ENCODE peak calls at places on chromosomes 16 and 17, in ten cellular contexts. One of them, this sample, is unnamed.

GRCh38 chr17:9169116-9169515 is 147.8 kb downstream of the NTN1 start:
- DNase-seq in effector memory CD4-positive, alpha-beta T cell: no peak
- DNase-seq in CD8-positive, alpha-beta memory T cell: no peak
- DNase-seq in PC-9: peak; percentile 52
- DNase-seq in tibial artery: no peak
- DNase-seq in upper lobe of right lung: no peak
- DNase-seq in GM23248: peak; percentile 11
- DNase-seq in heart right ventricle: no peak
- DNase-seq in left ventricle myocardium inferior: no peak
- DNase-seq in A549: no peak
- DNase-seq in this sample: no peak

GRCh38 chr16:64892843-64893242 is 229.0 kb downstream of the CDH11 start:
- DNase-seq in upper lobe of right lung: no peak
- DNase-seq in tibial artery: no peak
- DNase-seq in CD8-positive, alpha-beta memory T cell: no peak
- DNase-seq in effector memory CD4-positive, alpha-beta T cell: no peak
- DNase-seq in heart right ventricle: no peak
- DNase-seq in A549: no peak
- DNase-seq in left ventricle myocardium inferior: no peak
- DNase-seq in PC-9: no peak
- DNase-seq in GM23248: peak; percentile 94
- DNase-seq in this sample: no peak

GRCh38 chr17:80761421-80761871 is 216.8 kb downstream of the RPTOR start:
- DNase-seq in GM23248: peak; percentile 66
- DNase-seq in upper lobe of right lung: no peak
- DNase-seq in effector memory CD4-positive, alpha-beta T cell: peak; percentile 36
- DNase-seq in tibial artery: no peak
- DNase-seq in CD8-positive, alpha-beta memory T cell: peak; percentile 50
- DNase-seq in A549: no peak
- DNase-seq in left ventricle myocardium inferior: no peak
- DNase-seq in heart right ventricle: no peak
- DNase-seq in PC-9: peak; percentile 86
- DNase-seq in this sample: no peak

GRCh38 chr16:48098472-48098871 is 57.3 kb downstream of the ABCC12 start:
- DNase-seq in tibial artery: no peak
- DNase-seq in PC-9: no peak
- DNase-seq in CD8-positive, alpha-beta memory T cell: no peak
- DNase-seq in heart right ventricle: no peak
- DNase-seq in GM23248: no peak
- DNase-seq in left ventricle myocardium inferior: no peak
- DNase-seq in A549: no peak
- DNase-seq in effector memory CD4-positive, alpha-beta T cell: no peak
- DNase-seq in upper lobe of right lung: no peak
- DNase-seq in this sample: no peak

GRCh38 chr17:77736207-77736600 is 222.3 kb upstream of the TNRC6C start:
- DNase-seq in upper lobe of right lung: no peak
- DNase-seq in PC-9: no peak
- DNase-seq in effector memory CD4-positive, alpha-beta T cell: no peak
- DNase-seq in left ventricle myocardium inferior: peak; percentile 26
- DNase-seq in CD8-positive, alpha-beta memory T cell: no peak
- DNase-seq in tibial artery: peak; percentile 36
- DNase-seq in heart right ventricle: peak; percentile 24
- DNase-seq in A549: no peak
- DNase-seq in GM23248: peak; percentile 19
- DNase-seq in this sample: no peak

GRCh38 chr16:12868169-12868568 is 33.2 kb upstream of the SHISA9 start:
- DNase-seq in GM23248: no peak
- DNase-seq in left ventricle myocardium inferior: no peak
- DNase-seq in CD8-positive, alpha-beta memory T cell: no peak
- DNase-seq in PC-9: peak; percentile 54
- DNase-seq in heart right ventricle: no peak
- DNase-seq in tibial artery: no peak
- DNase-seq in A549: no peak
- DNase-seq in effector memory CD4-positive, alpha-beta T cell: no peak
- DNase-seq in upper lobe of right lung: no peak
- DNase-seq in this sample: no peak

GRCh38 chr16:51759329-51759728 is 608.3 kb upstream of the SALL1 start:
- DNase-seq in GM23248: no peak
- DNase-seq in PC-9: no peak
- DNase-seq in effector memory CD4-positive, alpha-beta T cell: no peak
- DNase-seq in upper lobe of right lung: no peak
- DNase-seq in heart right ventricle: no peak
- DNase-seq in A549: no peak
- DNase-seq in tibial artery: no peak
- DNase-seq in left ventricle myocardium inferior: no peak
- DNase-seq in CD8-positive, alpha-beta memory T cell: no peak
- DNase-seq in this sample: no peak

GRCh38 chr16:54931757-54932660 is 1.3 kb downstream of the IRX5 start:
- DNase-seq in left ventricle myocardium inferior: no peak
- DNase-seq in tibial artery: no peak
- DNase-seq in effector memory CD4-positive, alpha-beta T cell: no peak
- DNase-seq in GM23248: peak; percentile 71
- DNase-seq in heart right ventricle: no peak
- DNase-seq in A549: no peak
- DNase-seq in CD8-positive, alpha-beta memory T cell: no peak
- DNase-seq in upper lobe of right lung: peak; percentile 67
- DNase-seq in PC-9: no peak
- DNase-seq in this sample: no peak

GRCh38 chr17:63423251-63423950 is 22.7 kb downstream of the CYB561 start:
- DNase-seq in GM23248: no peak
- DNase-seq in CD8-positive, alpha-beta memory T cell: no peak
- DNase-seq in left ventricle myocardium inferior: no peak
- DNase-seq in upper lobe of right lung: no peak
- DNase-seq in heart right ventricle: no peak
- DNase-seq in effector memory CD4-positive, alpha-beta T cell: no peak
- DNase-seq in A549: no peak
- DNase-seq in PC-9: no peak
- DNase-seq in tibial artery: no peak
- DNase-seq in this sample: no peak

GRCh38 chr17:1068356-1068755 is 71.4 kb downstream of the TIMM22 start:
- DNase-seq in effector memory CD4-positive, alpha-beta T cell: no peak
- DNase-seq in CD8-positive, alpha-beta memory T cell: no peak
- DNase-seq in tibial artery: no peak
- DNase-seq in left ventricle myocardium inferior: no peak
- DNase-seq in A549: no peak
- DNase-seq in upper lobe of right lung: no peak
- DNase-seq in heart right ventricle: no peak
- DNase-seq in PC-9: no peak
- DNase-seq in GM23248: no peak
- DNase-seq in this sample: no peak

GRCh38 chr17:32486701-32487459 is at the start of gene CDK5R1:
- DNase-seq in CD8-positive, alpha-beta memory T cell: peak; percentile 79
- DNase-seq in upper lobe of right lung: peak; percentile 85
- DNase-seq in effector memory CD4-positive, alpha-beta T cell: peak; percentile 58
- DNase-seq in GM23248: peak; percentile 86
- DNase-seq in left ventricle myocardium inferior: peak; percentile 74
- DNase-seq in PC-9: no peak
- DNase-seq in tibial artery: no peak
- DNase-seq in heart right ventricle: peak; percentile 65
- DNase-seq in A549: peak; percentile 65
- DNase-seq in this sample: no peak

GRCh38 chr17:83012873-83013778 is 66.3 kb upstream of the METRNL start:
- DNase-seq in CD8-positive, alpha-beta memory T cell: no peak
- DNase-seq in A549: no peak
- DNase-seq in effector memory CD4-positive, alpha-beta T cell: no peak
- DNase-seq in tibial artery: no peak
- DNase-seq in upper lobe of right lung: no peak
- DNase-seq in PC-9: no peak
- DNase-seq in left ventricle myocardium inferior: no peak
- DNase-seq in heart right ventricle: no peak
- DNase-seq in GM23248: no peak
- DNase-seq in this sample: no peak

GRCh38 chr17:66965801-66966528 is 1.5 kb downstream of the CACNG4 start:
- DNase-seq in tibial artery: no peak
- DNase-seq in CD8-positive, alpha-beta memory T cell: no peak
- DNase-seq in left ventricle myocardium inferior: no peak
- DNase-seq in GM23248: no peak
- DNase-seq in upper lobe of right lung: no peak
- DNase-seq in effector memory CD4-positive, alpha-beta T cell: no peak
- DNase-seq in heart right ventricle: no peak
- DNase-seq in A549: no peak
- DNase-seq in PC-9: no peak
- DNase-seq in this sample: no peak

GRCh38 chr17:32445075-32445427 is 741 bp downstream of the PSMD11 start:
- DNase-seq in upper lobe of right lung: no peak
- DNase-seq in heart right ventricle: peak; percentile 11
- DNase-seq in GM23248: peak; percentile 90
- DNase-seq in A549: peak; percentile 61
- DNase-seq in effector memory CD4-positive, alpha-beta T cell: peak; percentile 31
- DNase-seq in left ventricle myocardium inferior: no peak
- DNase-seq in CD8-positive, alpha-beta memory T cell: no peak
- DNase-seq in tibial artery: peak; percentile 28
- DNase-seq in PC-9: peak; percentile 61
- DNase-seq in this sample: no peak

GRCh38 chr17:67276075-67276474 is 31.1 kb upstream of the HELZ start:
- DNase-seq in A549: peak; percentile 61
- DNase-seq in GM23248: no peak
- DNase-seq in heart right ventricle: no peak
- DNase-seq in tibial artery: no peak
- DNase-seq in PC-9: no peak
- DNase-seq in upper lobe of right lung: no peak
- DNase-seq in effector memory CD4-positive, alpha-beta T cell: no peak
- DNase-seq in left ventricle myocardium inferior: no peak
- DNase-seq in CD8-positive, alpha-beta memory T cell: no peak
- DNase-seq in this sample: no peak

GRCh38 chr17:11880714-11881113 is 116.6 kb downstream of the ZNF18 start:
- DNase-seq in heart right ventricle: peak; percentile 7
- DNase-seq in left ventricle myocardium inferior: no peak
- DNase-seq in PC-9: no peak
- DNase-seq in CD8-positive, alpha-beta memory T cell: no peak
- DNase-seq in effector memory CD4-positive, alpha-beta T cell: no peak
- DNase-seq in GM23248: peak; percentile 1
- DNase-seq in upper lobe of right lung: no peak
- DNase-seq in tibial artery: no peak
- DNase-seq in A549: peak; percentile 71
- DNase-seq in this sample: no peak

GRCh38 chr17:74040291-74040690 is 163.2 kb upstream of the RPL38 start:
- DNase-seq in heart right ventricle: no peak
- DNase-seq in GM23248: no peak
- DNase-seq in left ventricle myocardium inferior: no peak
- DNase-seq in PC-9: no peak
- DNase-seq in tibial artery: no peak
- DNase-seq in CD8-positive, alpha-beta memory T cell: no peak
- DNase-seq in effector memory CD4-positive, alpha-beta T cell: no peak
- DNase-seq in A549: no peak
- DNase-seq in upper lobe of right lung: no peak
- DNase-seq in this sample: no peak
- H3K4me1 ChIP-seq in heart right ventricle: no peaks in the 10 kb centered on the region
- H3K4me1 ChIP-seq in GM23248: peaks cover 8% of the 10 kb centered on the region
- H3K4me1 ChIP-seq in left ventricle myocardium inferior: no peaks in the 10 kb centered on the region
- H3K4me1 ChIP-seq in PC-9: no peaks in the 10 kb centered on the region
- H3K4me1 ChIP-seq in tibial artery: peaks cover 11% of the 10 kb centered on the region
- H3K4me1 ChIP-seq in CD8-positive, alpha-beta memory T cell: no peaks in the 10 kb centered on the region
- H3K4me1 ChIP-seq in effector memory CD4-positive, alpha-beta T cell: no peaks in the 10 kb centered on the region
- H3K4me1 ChIP-seq in A549: peaks cover 11% of the 10 kb centered on the region
- H3K4me1 ChIP-seq in upper lobe of right lung: no peaks in the 10 kb centered on the region
- H3K4me1 ChIP-seq in this sample: no peaks in the 10 kb centered on the region

GRCh38 chr16:27232061-27232841 is 28.9 kb downstream of the KDM8 start:
- DNase-seq in A549: no peak
- DNase-seq in GM23248: no peak
- DNase-seq in CD8-positive, alpha-beta memory T cell: peak; percentile 45
- DNase-seq in heart right ventricle: no peak
- DNase-seq in left ventricle myocardium inferior: no peak
- DNase-seq in upper lobe of right lung: no peak
- DNase-seq in tibial artery: no peak
- DNase-seq in effector memory CD4-positive, alpha-beta T cell: no peak
- DNase-seq in PC-9: no peak
- DNase-seq in this sample: no peak
- H3K4me1 ChIP-seq in A549: peaks cover 11% of the 10 kb centered on the region
- H3K4me1 ChIP-seq in GM23248: peaks cover 24% of the 10 kb centered on the region
- H3K4me1 ChIP-seq in CD8-positive, alpha-beta memory T cell: peaks cover 80% of the 10 kb centered on the region
- H3K4me1 ChIP-seq in heart right ventricle: peaks cover 44% of the 10 kb centered on the region
- H3K4me1 ChIP-seq in left ventricle myocardium inferior: peaks cover 57% of the 10 kb centered on the region
- H3K4me1 ChIP-seq in upper lobe of right lung: peaks cover 44% of the 10 kb centered on the region
- H3K4me1 ChIP-seq in tibial artery: peaks cover 17% of the 10 kb centered on the region
- H3K4me1 ChIP-seq in effector memory CD4-positive, alpha-beta T cell: peaks cover 76% of the 10 kb centered on the region
- H3K4me1 ChIP-seq in PC-9: no peaks in the 10 kb centered on the region
- H3K4me1 ChIP-seq in this sample: peaks cover 19% of the 10 kb centered on the region

DNA sequence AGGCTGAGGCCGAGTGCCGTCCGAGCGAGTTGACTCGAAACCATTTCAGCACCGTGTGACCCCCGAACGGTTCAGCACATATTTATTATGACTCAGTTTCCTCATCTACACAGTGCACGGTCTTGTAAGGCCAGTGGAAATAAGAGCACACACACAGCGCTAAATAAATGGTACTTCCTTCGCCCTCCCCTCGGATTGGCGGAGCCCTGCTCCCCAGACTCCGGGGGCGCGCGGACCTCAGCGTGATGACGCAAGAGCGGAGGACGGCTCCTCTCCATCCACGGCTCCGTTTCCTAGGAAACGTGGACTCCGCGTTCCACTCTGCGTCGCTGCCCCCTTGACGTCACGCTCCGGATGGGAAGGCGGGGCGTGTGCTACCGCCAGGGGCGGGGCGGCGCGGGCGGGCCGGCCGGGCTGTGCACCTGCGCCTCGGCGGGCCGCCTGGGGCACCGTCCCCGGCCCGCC is at the start of gene PARD6A:
- DNase-seq in heart right ventricle: peak; percentile 96
- DNase-seq in left ventricle myocardium inferior: peak; percentile 94
- DNase-seq in PC-9: peak; percentile 79
- DNase-seq in effector memory CD4-positive, alpha-beta T cell: peak; percentile 95
- DNase-seq in A549: peak; percentile 96
- DNase-seq in CD8-positive, alpha-beta memory T cell: peak; percentile 94
- DNase-seq in tibial artery: peak; percentile 95
- DNase-seq in upper lobe of right lung: peak; percentile 97
- DNase-seq in GM23248: peak; percentile 99
- DNase-seq in this sample: peak; percentile 90
- H3K4me1 ChIP-seq in heart right ventricle: peaks cover 21% of the 10 kb centered on the region
- H3K4me1 ChIP-seq in left ventricle myocardium inferior: peaks cover 33% of the 10 kb centered on the region
- H3K4me1 ChIP-seq in PC-9: peaks cover 7% of the 10 kb centered on the region
- H3K4me1 ChIP-seq in effector memory CD4-positive, alpha-beta T cell: peaks cover 28% of the 10 kb centered on the region
- H3K4me1 ChIP-seq in A549: peaks cover 8% of the 10 kb centered on the region
- H3K4me1 ChIP-seq in CD8-positive, alpha-beta memory T cell: peaks cover 25% of the 10 kb centered on the region
- H3K4me1 ChIP-seq in tibial artery: peaks cover 21% of the 10 kb centered on the region
- H3K4me1 ChIP-seq in upper lobe of right lung: peaks cover 18% of the 10 kb centered on the region
- H3K4me1 ChIP-seq in GM23248: no peaks in the 10 kb centered on the region
- H3K4me1 ChIP-seq in this sample: peaks cover 22% of the 10 kb centered on the region

DNA sequence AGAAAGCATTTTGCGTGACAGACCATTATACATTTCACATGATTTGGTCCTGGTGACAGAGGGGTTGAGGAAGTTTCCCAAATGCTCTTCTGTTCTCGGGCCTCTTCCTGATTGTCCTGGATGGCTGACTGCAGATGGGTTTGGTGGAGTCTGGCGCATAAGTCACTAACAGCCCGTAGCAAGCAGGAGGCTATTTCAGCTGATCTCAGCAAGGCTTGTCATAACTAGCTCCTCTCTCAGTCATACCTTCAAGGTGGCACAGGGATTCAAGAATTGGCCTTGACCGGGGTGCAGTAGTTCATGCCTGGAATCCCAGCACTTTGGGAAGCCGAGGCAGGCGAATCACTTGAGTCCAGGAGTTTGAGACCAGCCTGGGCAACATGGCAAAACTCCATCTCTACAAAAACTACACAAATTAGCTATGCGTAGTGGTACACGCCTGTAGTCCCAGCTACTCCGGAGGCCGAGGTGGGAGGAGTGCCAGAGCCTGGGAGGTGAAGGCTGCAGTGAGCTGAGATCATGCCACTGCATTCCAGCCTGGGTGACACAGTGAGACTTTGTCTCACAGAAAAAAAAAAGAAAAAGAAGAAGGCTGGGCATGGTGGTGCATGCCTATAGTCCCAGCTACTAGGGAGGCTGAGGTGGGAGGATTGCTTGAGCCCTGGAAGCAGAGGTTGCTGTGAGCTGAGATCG is 68.9 kb upstream of the HAS3 start:
- DNase-seq in A549: no peak
- DNase-seq in GM23248: no peak
- DNase-seq in effector memory CD4-positive, alpha-beta T cell: no peak
- DNase-seq in PC-9: no peak
- DNase-seq in left ventricle myocardium inferior: no peak
- DNase-seq in heart right ventricle: no peak
- DNase-seq in CD8-positive, alpha-beta memory T cell: no peak
- DNase-seq in upper lobe of right lung: no peak
- DNase-seq in tibial artery: no peak
- DNase-seq in this sample: no peak
- H3K4me1 ChIP-seq in A549: peaks cover 23% of the 10 kb centered on the region
- H3K4me1 ChIP-seq in GM23248: peaks cover 5% of the 10 kb centered on the region
- H3K4me1 ChIP-seq in effector memory CD4-positive, alpha-beta T cell: no peaks in the 10 kb centered on the region
- H3K4me1 ChIP-seq in PC-9: peaks cover 45% of the 10 kb centered on the region
- H3K4me1 ChIP-seq in left ventricle myocardium inferior: no peaks in the 10 kb centered on the region
- H3K4me1 ChIP-seq in heart right ventricle: no peaks in the 10 kb centered on the region
- H3K4me1 ChIP-seq in CD8-positive, alpha-beta memory T cell: no peaks in the 10 kb centered on the region
- H3K4me1 ChIP-seq in upper lobe of right lung: no peaks in the 10 kb centered on the region
- H3K4me1 ChIP-seq in tibial artery: peaks cover 10% of the 10 kb centered on the region
- H3K4me1 ChIP-seq in this sample: no peaks in the 10 kb centered on the region

This sample was measured in tibial nerve.